ENCODE peak calls at places on chromosomes 13 and 19, in four cellular contexts. A is heart right ventricle; D is neural crest cell; H is activated CD8-positive, alpha-beta memory T cell treated with anti-CD3 and anti-CD28 coated beads, Interleukin-2, amount 50 U/mL, for 48 hours. C is an unnamed sample.

GRCh38 chr19:10087296-10088061 is 1.4 kb downstream of the SHFL start:
- DNase-seq in A (no peak), D (no peak), H (no peak), C (no peak)

GRCh38 chr13:50144473-50145160 is 129.4 kb downstream of the KCNRG start:
- DNase-seq in A (no peak), D (no peak), H (no peak), C (no peak)

GRCh38 chr19:52336117-52336811 is at the start of gene ZNF610:
- DNase-seq in A (peak; percentile 92), D (peak; percentile 82), H (peak; percentile 95), C (peak; percentile 95)

GRCh38 chr13:44155422-44156293 is 218.0 kb upstream of the SERP2 start:
- DNase-seq in A (peak; percentile 62), D (no peak), H (no peak), C (peak; percentile 66)

GRCh38 chr19:30340724-30341595 is 31.2 kb upstream of the ZNF536 start:
- DNase-seq in A (no peak), D (no peak), H (no peak), C (no peak)

GRCh38 chr13:38667526-38668094 is 19.3 kb upstream of the FREM2 start:
- DNase-seq in A (no peak), D (no peak), H (no peak), C (no peak)

GRCh38 chr13:102289606-102290005 is 112.2 kb downstream of the FGF14 start:
- DNase-seq in A (no peak), D (no peak), H (no peak), C (no peak)

GRCh38 chr13:100913143-100913542 is 238.5 kb upstream of the TMTC4 start:
- DNase-seq in A (no peak), D (no peak), H (no peak), C (no peak)

GRCh38 chr19:19552811-19553210 is 14.7 kb downstream of the CILP2 start:
- DNase-seq in A (no peak), D (peak; percentile 63), H (peak; percentile 68), C (no peak)

GRCh38 chr13:92225861-92226260 is 827.4 kb downstream of the GPC5 start:
- DNase-seq in A (no peak), D (no peak), H (no peak), C (no peak)

GRCh38 chr13:94710081-94710809 is 2.1 kb downstream of the SOX21 start:
- DNase-seq in A (no peak), D (no peak), H (no peak), C (no peak)

GRCh38 chr13:97108535-97108910 is 113.6 kb upstream of the MBNL2 start:
- DNase-seq in A (no peak), D (no peak), H (no peak), C (no peak)

GRCh38 chr13:95607363-95607762 is 37.1 kb downstream of the DZIP1 start:
- DNase-seq in A (no peak), D (no peak), H (no peak), C (no peak)

GRCh38 chr13:112963641-112964040 is 5.4 kb upstream of the MCF2L start:
- DNase-seq in A (no peak), D (no peak), H (no peak), C (peak; percentile 22)

GRCh38 chr19:12567951-12568350 is 16.7 kb upstream of the ZNF564 start:
- DNase-seq in A (no peak), D (no peak), H (no peak), C (no peak)

C was measured in Right ventricle myocardium superior.